ENCODE peak calls at places on chromosomes 1 and 21, in eight cellular contexts. I is NB4, R is B cell, P is Calu3, N is cardiac fibroblast, W is HFF-Myc, U is HFFc6, Q is HCT116. F is an unnamed sample.
A peak's percentile ranks its signal among the peaks of the same experiment; 100 is the strongest.

GRCh38 chr1:205484985-205485967 is 19.2 kb upstream of the CDK18 start:
- DNase-seq in R (peak; percentile 76), P (peak; percentile 85), N (peak; percentile 72), Q (peak; percentile 56), W (peak; percentile 30), U (peak; percentile 46), I (peak; percentile 72), F (no peak)

GRCh38 chr1:204345425-204345824 is 14.3 kb downstream of the PLEKHA6 start:
- DNase-seq in P (no peak), N (no peak), W (no peak), R (no peak), Q (no peak), U (no peak), I (no peak), F (no peak)

GRCh38 chr1:51288578-51288977 is 41.8 kb downstream of the TTC39A start:
- DNase-seq in U (no peak), R (no peak), P (no peak), Q (no peak), W (no peak), N (no peak), I (no peak), F (no peak)

GRCh38 chr21:35382696-35383095 is 333.6 kb upstream of the RUNX1 start:
- DNase-seq in Q (no peak), N (peak; percentile 59), R (no peak), U (no peak), I (no peak), W (no peak), P (no peak), F (no peak)

GRCh38 chr1:25110480-25110879 is 121.8 kb downstream of the SYF2 start:
- DNase-seq in W (no peak), N (no peak), I (no peak), P (no peak), U (no peak), Q (no peak), R (no peak), F (no peak)

GRCh38 chr1:183630748-183631147 is 4.8 kb downstream of the ARPC5 start:
- DNase-seq in R (no peak), I (no peak), N (peak; percentile 58), W (no peak), U (peak; percentile 72), P (no peak), Q (no peak), F (no peak)

GRCh38 chr1:89844236-89844807 is 23.5 kb downstream of the LRRC8D start:
- DNase-seq in W (no peak), Q (no peak), I (no peak), R (no peak), N (peak; percentile 30), U (peak; percentile 22), P (no peak), F (no peak)

GRCh38 chr1:183048087-183049085 is 25.2 kb downstream of the LAMC1 start:
- DNase-seq in U (no peak), Q (no peak), N (no peak), R (peak; percentile 65), P (no peak), I (no peak), W (no peak), F (no peak)

GRCh38 chr1:52707927-52708655 is 9.9 kb upstream of the COA7 start:
- DNase-seq in R (no peak), Q (no peak), I (peak; percentile 29), U (peak; percentile 73), W (no peak), P (no peak), N (peak; percentile 71), F (no peak)

GRCh38 chr1:5754817-5755551 is 237.2 kb downstream of the NPHP4 start:
- DNase-seq in R (no peak), Q (no peak), I (no peak), W (no peak), P (no peak), U (no peak), N (no peak), F (no peak)

GRCh38 chr1:192654607-192655389 is 18.9 kb downstream of the RGS13 start:
- DNase-seq in R (no peak), N (peak; percentile 89), Q (no peak), W (no peak), P (no peak), U (peak; percentile 75), I (no peak), F (no peak)

GRCh38 chr1:70627910-70628309 is 216.8 kb downstream of the CTH start:
- DNase-seq in P (no peak), I (no peak), N (peak; percentile 1), R (no peak), U (no peak), Q (no peak), W (peak; percentile 5), F (no peak)

GRCh38 chr21:38310619-38311018 is 53.8 kb downstream of the KCNJ15 start:
- DNase-seq in U (peak; percentile 68), R (no peak), N (peak; percentile 94), P (no peak), Q (no peak), I (peak; percentile 40), W (no peak), F (no peak)

GRCh38 chr1:10517677-10517982 is 42.9 kb downstream of the PEX14 start:
- DNase-seq in P (no peak), N (no peak), I (no peak), W (no peak), Q (no peak), R (no peak), U (no peak), F (no peak)

GRCh38 chr1:10516925-10517676 is 42.4 kb downstream of the PEX14 start:
- DNase-seq in W (no peak), R (no peak), U (no peak), Q (no peak), I (no peak), P (no peak), N (no peak), F (no peak)

GRCh38 chr1:10520497-10520896 is 45.7 kb downstream of the PEX14 start:
- DNase-seq in N (no peak), R (no peak), P (no peak), Q (no peak), U (no peak), W (no peak), I (no peak), F (no peak)

GRCh38 chr1:10520952-10521351 is 46.2 kb downstream of the PEX14 start:
- DNase-seq in Q (no peak), P (no peak), U (no peak), R (no peak), W (no peak), N (no peak), I (no peak), F (no peak)

DNA sequence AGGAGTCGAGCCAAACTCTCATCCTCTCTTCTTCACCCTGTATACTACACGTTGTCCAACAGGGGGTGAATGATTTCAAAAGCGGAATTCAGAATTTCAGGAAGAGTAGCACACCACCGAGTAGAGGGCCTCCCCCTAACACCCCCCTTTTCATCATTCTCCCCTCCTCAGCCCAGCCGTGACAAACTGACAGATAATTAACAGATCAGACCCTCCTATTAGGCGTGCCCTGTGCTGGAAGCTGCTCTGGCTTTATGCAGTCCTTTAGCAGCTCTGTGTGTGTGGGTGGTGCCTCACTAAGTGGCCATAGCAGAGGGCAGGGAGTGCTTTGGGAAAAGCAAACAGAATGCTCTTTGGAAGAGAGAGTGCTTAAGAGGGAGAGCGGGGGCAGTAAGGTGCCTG is 44.3 kb downstream of the PEX14 start:
- DNase-seq in N (no peak), Q (no peak), I (no peak), R (no peak), U (no peak), P (no peak), W (no peak), F (no peak)
- TF ChIP-seq CTCF in N (no peak), Q (no peak), I (no peak), R (no peak), U (peak; percentile 15), P (no peak), W (no peak), F (no peak)

GRCh38 chr1:23559136-23559984 is at the start of gene ID3:
- DNase-seq in Q (peak; percentile 86), R (peak; percentile 97), U (peak; percentile 99), W (peak; percentile 84), I (peak; percentile 92), P (peak; percentile 92), N (peak; percentile 99), F (peak; percentile 86)
- TF ChIP-seq CTCF in Q (no peak), R (no peak), U (no peak), W (no peak), I (no peak), P (no peak), N (no peak), F (no peak)

GRCh38 chr1:109641341-109641740 is 14.6 kb upstream of the GSTM4 start:
- DNase-seq in Q (no peak), P (no peak), W (no peak), U (no peak), N (no peak), I (no peak), R (no peak), F (no peak)

GRCh38 chr1:109642610-109643009 is 13.3 kb upstream of the GSTM4 start:
- DNase-seq in P (no peak), R (no peak), U (peak; percentile 40), W (no peak), N (peak; percentile 28), Q (no peak), I (no peak), F (no peak)

GRCh38 chr1:109640285-109640865 is 15.5 kb upstream of the GSTM4 start:
- DNase-seq in W (no peak), P (peak; percentile 86), N (peak; percentile 80), U (peak; percentile 68), R (peak; percentile 84), Q (no peak), I (peak; percentile 73), F (peak; percentile 44)

GRCh38 chr1:109644670-109645069 is 11.2 kb upstream of the GSTM4 start:
- DNase-seq in W (no peak), N (no peak), P (peak; percentile 42), R (no peak), I (no peak), U (no peak), Q (no peak), F (no peak)

DNA sequence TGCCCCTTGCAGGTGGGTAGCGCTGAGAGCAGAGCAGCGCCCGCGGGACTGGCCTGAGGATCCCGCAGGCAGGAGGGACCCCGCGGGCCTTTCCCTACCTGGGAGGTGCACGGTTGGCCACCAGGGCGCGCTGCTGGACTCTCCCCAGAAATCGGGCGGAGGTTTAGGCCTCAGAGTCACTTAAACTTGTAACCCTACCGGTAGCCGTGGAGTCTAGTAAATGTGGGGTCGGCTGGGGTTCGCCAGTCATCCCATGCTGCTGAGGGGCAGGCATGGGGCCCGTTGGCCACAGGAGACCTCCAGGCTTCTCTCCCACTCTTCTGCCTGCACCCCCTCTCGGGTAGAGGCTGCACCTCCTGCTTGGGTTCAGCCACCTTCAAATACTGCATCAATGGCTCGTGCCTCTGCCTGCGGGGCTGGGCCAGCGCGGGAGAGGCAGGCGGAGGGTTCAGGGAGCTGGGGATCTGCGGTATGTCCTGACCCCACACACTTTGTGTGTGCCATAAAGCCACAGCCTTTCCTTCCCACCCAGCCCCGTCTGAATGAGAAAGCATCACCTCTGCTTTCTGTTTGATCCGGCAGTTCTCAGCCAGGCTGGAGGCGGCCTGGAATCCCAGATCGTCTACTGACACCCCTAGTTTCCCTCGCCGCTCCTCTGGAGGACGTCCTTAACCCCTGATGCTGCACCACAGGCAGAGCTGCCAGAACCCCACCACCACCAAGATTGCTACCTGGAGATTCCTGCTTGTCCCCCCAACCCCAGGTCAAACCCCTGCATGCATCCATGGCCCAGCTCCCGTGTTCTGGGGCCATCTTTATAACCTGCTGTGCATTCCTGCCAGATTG is 12.3 kb upstream of the GSTM4 start:
- DNase-seq in R (peak; percentile 88), P (peak; percentile 88), I (peak; percentile 84), Q (peak; percentile 60), N (peak; percentile 82), W (no peak), U (no peak), F (peak; percentile 60)
- TF ChIP-seq CTCF in R (peak; percentile 92), P (peak; percentile 64), I (peak; percentile 84), Q (peak; percentile 93), N (peak; percentile 94), W (peak; percentile 80), U (peak; percentile 94), F (peak; percentile 91)

GRCh38 chr1:61337037-61337436 is 254.7 kb downstream of the NFIA start:
- DNase-seq in Q (no peak), W (no peak), I (no peak), U (no peak), N (peak; percentile 37), R (no peak), P (no peak), F (no peak)
- TF ChIP-seq CTCF in Q (peak; percentile 9), W (no peak), I (no peak), U (peak; percentile 56), N (peak; percentile 14), R (no peak), P (no peak), F (peak; percentile 40)